ENCODE peak calls at places on chromosomes 2 and 18, in five cellular contexts. B is fibroblast of lung; X is activated CD4-positive, alpha-beta memory T cell treated with anti-CD3 and anti-CD28 coated beads, Interleukin-2, amount 10 ng/mL, durations not matched to agents 7 days and 5 days; E is germinal center; N is central memory CD4-positive, alpha-beta T cell. F is an unnamed sample.
A peak's percentile ranks its signal among the peaks of the same experiment; 100 is the strongest.

GRCh38 chr2:21422050-21422449 is 298.3 kb downstream of the TDRD15 start:
- DNase-seq in X (peak; percentile 17), E (peak; percentile 5), N (no peak), B (no peak), F (no peak)

GRCh38 chr2:186068154-186068826 is 329.7 kb downstream of the FSIP2 start:
- DNase-seq in N (no peak), B (peak; percentile 12), X (no peak), E (no peak), F (no peak)

GRCh38 chr18:2515408-2515807 is 55.9 kb downstream of the METTL4 start:
- DNase-seq in E (no peak), N (no peak), X (no peak), B (peak; percentile 96), F (peak; percentile 26)

GRCh38 chr2:152399003-152399402 is 64.0 kb downstream of the FMNL2 start:
- DNase-seq in E (no peak), X (no peak), N (no peak), B (no peak), F (no peak)

GRCh38 chr2:222364280-222364895 is 60.0 kb upstream of the SGPP2 start:
- DNase-seq in X (no peak), N (no peak), B (peak; percentile 47), E (no peak), F (no peak)

GRCh38 chr2:191625016-191625415 is 52.9 kb upstream of the NABP1 start:
- DNase-seq in N (peak; percentile 72), X (peak; percentile 71), B (peak; percentile 45), E (peak; percentile 10), F (no peak)

GRCh38 chr18:9337875-9338274 is 3.3 kb downstream of the TWSG1 start:
- DNase-seq in N (no peak), E (no peak), X (no peak), B (peak; percentile 70), F (no peak)

GRCh38 chr2:32732135-32732534 is 104.3 kb downstream of the TTC27 start:
- DNase-seq in N (no peak), E (no peak), B (no peak), X (no peak), F (no peak)

GRCh38 chr18:57631697-57632096 is 10.1 kb upstream of the NARS1 start:
- DNase-seq in B (no peak), N (no peak), E (no peak), X (no peak), F (no peak)

GRCh38 chr2:63050916-63051794 is 525 bp downstream of the OTX1 start:
- DNase-seq in B (no peak), N (no peak), E (no peak), X (no peak), F (no peak)

GRCh38 chr2:20523053-20523452 is 76.2 kb downstream of the RHOB start:
- DNase-seq in E (no peak), N (no peak), B (no peak), X (no peak), F (no peak)

GRCh38 chr2:39873586-39873985 is 94.5 kb upstream of the THUMPD2 start:
- DNase-seq in B (no peak), X (no peak), E (no peak), N (no peak), F (no peak)

GRCh38 chr2:68987051-68987503 is 12.6 kb downstream of the GKN1 start:
- DNase-seq in N (no peak), B (no peak), X (no peak), E (no peak), F (no peak)

GRCh38 chr2:128268611-128269357 is 49.9 kb downstream of the HS6ST1 start:
- DNase-seq in E (no peak), X (no peak), N (no peak), B (no peak), F (no peak)

GRCh38 chr2:95277246-95277906 is 3.1 kb downstream of the PROM2 start:
- DNase-seq in N (no peak), X (no peak), B (no peak), E (no peak), F (no peak)

GRCh38 chr2:210445116-210445707 is 31.3 kb downstream of the LANCL1 start:
- DNase-seq in B (peak; percentile 14), E (peak; percentile 24), X (no peak), N (peak; percentile 8), F (no peak)

GRCh38 chr18:21063011-21063410 is 48.6 kb downstream of the ROCK1 start:
- DNase-seq in E (no peak), B (no peak), N (no peak), X (no peak), F (no peak)

GRCh38 chr2:9781252-9781651 is 62.0 kb upstream of the TAF1B start:
- DNase-seq in X (no peak), B (no peak), N (no peak), E (no peak), F (no peak)

GRCh38 chr2:46334389-46335345 is 37.5 kb downstream of the EPAS1 start:
- DNase-seq in X (no peak), B (peak; percentile 96), E (no peak), N (no peak), F (no peak)

GRCh38 chr2:25043241-25043867 is 1.5 kb downstream of the EFR3B start:
- DNase-seq in E (no peak), N (no peak), X (peak; percentile 21), B (peak; percentile 92), F (peak; percentile 30)

GRCh38 chr2:225916692-225917091 is 517.2 kb downstream of the NYAP2 start:
- DNase-seq in B (no peak), N (no peak), X (no peak), E (no peak), F (no peak)

GRCh38 chr2:101751276-101751675 is 53.8 kb downstream of the MAP4K4 start:
- DNase-seq in N (no peak), B (no peak), E (no peak), X (no peak), F (no peak)

GRCh38 chr2:85971369-85971768 is 82.6 kb upstream of the ST3GAL5 start:
- DNase-seq in N (no peak), X (no peak), B (peak; percentile 68), E (no peak), F (no peak)

GRCh38 chr2:215521031-215521430 is 85.2 kb upstream of the FN1 start:
- DNase-seq in B (no peak), N (no peak), E (no peak), X (no peak), F (no peak)

GRCh38 chr2:88942793-88943192 is 251.3 kb downstream of the RPIA start:
- DNase-seq in E (no peak), N (no peak), X (no peak), B (no peak), F (no peak)

GRCh38 chr2:32484907-32485306 is 128.1 kb downstream of the BIRC6 start:
- DNase-seq in X (no peak), E (no peak), N (no peak), B (peak; percentile 89), F (peak; percentile 86)

GRCh38 chr2:213248637-213249036 is 35.6 kb upstream of the SPAG16 start:
- DNase-seq in X (no peak), B (no peak), E (no peak), N (no peak), F (no peak)

GRCh38 chr2:51304341-51304740 is 272.4 kb upstream of the NRXN1 start:
- DNase-seq in X (no peak), E (no peak), B (no peak), N (no peak), F (no peak)

GRCh38 chr2:19979932-19980331 is 10.0 kb downstream of the WDR35 start:
- DNase-seq in E (no peak), B (no peak), X (no peak), N (no peak), F (no peak)

GRCh38 chr2:65353927-65354326 is 78.5 kb downstream of the SPRED2 start:
- DNase-seq in N (no peak), B (no peak), E (no peak), X (no peak), F (no peak)

GRCh38 chr2:232104076-232104646 is 142.6 kb downstream of the DIS3L2 start:
- DNase-seq in N (no peak), E (no peak), X (no peak), B (peak; percentile 19), F (no peak)

GRCh38 chr2:241659150-241659739 is 21.8 kb downstream of the ATG4B start:
- DNase-seq in N (no peak), E (no peak), B (peak; percentile 65), X (peak; percentile 57), F (no peak)

GRCh38 chr2:174335605-174336402 is 1.1 kb downstream of the SP9 start:
- DNase-seq in N (no peak), X (no peak), E (peak; percentile 27), B (peak; percentile 42), F (no peak)